ENCODE peak calls at places on chromosomes 6 and 20, in four cellular contexts. Z is esophagus squamous epithelium, I is Panc1, E is skeletal muscle cell. C is an unnamed sample.

GRCh38 chr6:137095651-137096238 is 51.0 kb upstream of the IL20RA start:
- DNase-seq in E (no peak), I (no peak), Z (no peak), C (no peak)

GRCh38 chr6:81999826-82000225 is 247.3 kb upstream of the TENT5A start:
- DNase-seq in Z (no peak), E (no peak), I (no peak), C (no peak)

GRCh38 chr20:44031822-44032582 is 117.3 kb downstream of the TOX2 start:
- DNase-seq in I (no peak), E (no peak), Z (no peak), C (no peak)

GRCh38 chr20:45576995-45577394 is 2.1 kb downstream of the WFDC8 start:
- DNase-seq in I (no peak), E (no peak), Z (no peak), C (peak; percentile 16)

GRCh38 chr20:57808266-57808866 is 98.6 kb upstream of the PMEPA1 start:
- DNase-seq in E (no peak), I (no peak), Z (no peak), C (no peak)

GRCh38 chr6:140897804-140898573 is 1234.7 kb upstream of the GJE1 start:
- DNase-seq in E (no peak), Z (no peak), I (no peak), C (no peak)

GRCh38 chr6:107704377-107705013 is 119.6 kb downstream of the SCML4 start:
- DNase-seq in I (peak; percentile 7), E (peak; percentile 45), Z (no peak), C (peak; percentile 54)

GRCh38 chr6:54244430-54244829 is 63.8 kb upstream of the TINAG start:
- DNase-seq in I (no peak), Z (no peak), E (no peak), C (peak; percentile 18)

GRCh38 chr6:170305772-170306323 is 710 bp upstream of the FAM120B start:
- DNase-seq in I (no peak), E (no peak), Z (no peak), C (no peak)

GRCh38 chr20:64081620-64081964 is 1.7 kb downstream of the OPRL1 start:
- DNase-seq in E (no peak), Z (no peak), I (no peak), C (no peak)
- H3K4me3 ChIP-seq in E (no peak overlapping the region), Z (no peak overlapping the region), I (no peak overlapping the region), C (no peak overlapping the region)

GRCh38 chr6:41683460-41684310 is 45.4 kb downstream of the MDFI start:
- DNase-seq in I (peak; percentile 12), Z (no peak), E (no peak), C (peak; percentile 61)
- H3K4me3 ChIP-seq in I (no peak overlapping the region), Z (peak overlapping the region; percentile 27), E (peak overlapping the region; percentile 38), C (peak overlapping the region; percentile 29)

GRCh38 chr6:42462474-42462972 is 10.8 kb upstream of the TRERF1 start:
- DNase-seq in Z (no peak), E (no peak), I (no peak), C (no peak)
- H3K4me3 ChIP-seq in Z (no peak overlapping the region), E (no peak overlapping the region), I (no peak overlapping the region), C (no peak overlapping the region)

GRCh38 chr6:133778414-133778813 is 110.5 kb upstream of the TCF21 start:
- DNase-seq in I (no peak), Z (no peak), E (peak; percentile 95), C (peak; percentile 88)

GRCh38 chr6:133774356-133774755 is 114.6 kb upstream of the TCF21 start:
- DNase-seq in I (no peak), Z (no peak), E (no peak), C (peak; percentile 37)

DNA sequence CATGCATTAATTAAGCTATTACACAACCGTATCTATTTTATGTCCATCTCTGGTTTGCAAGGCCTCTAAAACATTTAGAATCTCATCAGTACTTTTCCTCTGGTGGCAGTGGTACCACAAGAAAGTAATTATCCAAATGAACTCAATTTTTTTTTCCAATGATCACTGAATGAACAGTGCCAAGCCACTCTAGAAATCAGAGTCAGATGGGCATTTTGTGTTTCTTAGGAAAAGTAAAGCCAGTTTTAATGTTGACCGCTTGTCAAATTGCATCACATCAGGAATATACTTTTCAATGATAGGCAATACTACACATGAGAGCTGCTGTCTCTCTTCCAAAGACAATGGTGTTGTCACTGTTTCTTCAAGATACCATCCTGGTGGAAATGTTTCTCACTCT is 109.0 kb upstream of the TCF21 start:
- DNase-seq in E (no peak), I (no peak), Z (no peak), C (no peak)
- H3K4me3 ChIP-seq in E (no peak overlapping the region), I (no peak overlapping the region), Z (no peak overlapping the region), C (no peak overlapping the region)

GRCh38 chr20:35144694-35145093 is 2.4 kb downstream of the EDEM2 start:
- DNase-seq in Z (no peak), E (no peak), I (no peak), C (no peak)
- H3K4me3 ChIP-seq in Z (no peak overlapping the region), E (no peak overlapping the region), I (no peak overlapping the region), C (no peak overlapping the region)

GRCh38 chr20:63176448-63177133 is 39.3 kb downstream of the YTHDF1 start:
- DNase-seq in E (no peak), I (no peak), Z (no peak), C (no peak)
- H3K4me3 ChIP-seq in E (no peak overlapping the region), I (no peak overlapping the region), Z (no peak overlapping the region), C (no peak overlapping the region)

GRCh38 chr6:42195415-42195814 is 659 bp upstream of the GUCA1B start:
- DNase-seq in Z (no peak), E (no peak), I (no peak), C (no peak)
- H3K4me3 ChIP-seq in Z (no peak overlapping the region), E (no peak overlapping the region), I (no peak overlapping the region), C (no peak overlapping the region)

GRCh38 chr6:14450133-14451040 is 332.8 kb downstream of the CD83 start:
- DNase-seq in Z (no peak), I (no peak), E (no peak), C (peak; percentile 12)
- H3K4me3 ChIP-seq in Z (no peak overlapping the region), I (no peak overlapping the region), E (no peak overlapping the region), C (no peak overlapping the region)

DNA sequence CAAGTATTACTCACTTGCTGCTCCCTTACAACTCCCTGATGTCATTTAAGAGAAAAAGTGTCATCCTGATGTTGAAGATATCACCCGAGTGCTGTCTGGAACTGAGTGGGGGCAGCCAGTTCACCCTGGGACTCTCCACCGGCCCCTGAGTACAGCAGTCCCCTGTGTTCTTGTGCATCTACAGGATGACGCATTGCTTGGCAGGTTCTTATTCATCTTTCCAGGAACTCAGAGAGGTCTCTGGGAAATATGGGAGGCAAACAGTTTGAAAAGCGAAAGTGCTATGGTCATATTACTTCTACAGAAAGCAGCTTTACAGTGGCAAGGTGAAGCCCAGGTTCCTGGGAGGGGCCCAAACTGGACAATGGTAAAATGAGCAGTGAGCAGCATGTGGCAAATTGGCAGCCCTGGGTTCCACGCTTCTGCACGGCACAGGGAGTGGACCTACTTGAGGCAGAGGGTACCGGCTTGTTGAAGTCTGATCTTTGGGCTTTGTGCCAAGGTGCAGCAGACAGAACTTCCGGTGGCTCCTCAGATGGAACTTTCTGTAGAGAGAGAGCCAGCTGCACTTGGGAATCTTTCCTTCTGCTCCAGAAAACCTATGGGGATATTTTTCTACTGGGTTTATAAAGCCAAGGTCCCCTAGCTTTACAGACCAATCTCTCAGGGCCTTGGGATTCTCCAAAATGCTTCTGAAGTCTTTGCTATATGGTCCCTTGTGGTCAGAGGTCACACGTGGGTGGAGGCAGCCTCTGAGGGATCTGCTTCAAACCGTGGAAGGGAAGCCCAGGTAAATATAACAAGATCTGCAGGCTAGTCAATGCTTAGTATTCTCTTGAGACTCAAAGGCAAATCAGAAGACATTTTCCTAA is 128.3 kb downstream of the MAP3K7 start:
- DNase-seq in E (no peak), Z (no peak), I (no peak), C (no peak)
- H3K4me3 ChIP-seq in E (no peak overlapping the region), Z (no peak overlapping the region), I (no peak overlapping the region), C (no peak overlapping the region)

C was measured in fibroblast of villous mesenchyme.